ENCODE peak calls at places on chromosomes 1 and 21, in seven cellular contexts. V is SK-N-SH, Y is Panc1, K is H1, P is HCT116, O is HepG2, F is GM12878. D is an unnamed sample.

GRCh38 chr1:230807551-230808267 is 60.5 kb downstream of the CAPN9 start:
- DNase-seq in P (no peak), F (no peak), Y (no peak), V (no peak), K (peak), O (no peak), D (no peak)

GRCh38 chr1:202143768-202144509 is 598 bp downstream of the ARL8A start:
- DNase-seq in K (peak), O (no peak), P (no peak), Y (no peak), V (peak), F (no peak), D (peak)

GRCh38 chr1:52613611-52614373 is 11.6 kb downstream of the GPX7 start:
- DNase-seq in V (no peak), P (no peak), Y (no peak), K (no peak), F (no peak), O (no peak), D (peak)

GRCh38 chr1:118954286-118954890 is 33.8 kb downstream of the TBX15 start:
- DNase-seq in P (no peak), Y (no peak), F (no peak), K (no peak), O (no peak), V (no peak), D (no peak)

GRCh38 chr1:68174173-68175113 is 57.9 kb downstream of the WLS start:
- DNase-seq in O (no peak), Y (peak), P (peak), F (no peak), V (peak), K (no peak), D (no peak)

GRCh38 chr1:214116258-214116657 is 128.5 kb downstream of the PROX1 start:
- DNase-seq in F (no peak), O (no peak), P (no peak), Y (no peak), V (no peak), K (no peak), D (no peak)

GRCh38 chr1:119914071-119914470 is 17.8 kb upstream of the ADAM30 start:
- DNase-seq in K (no peak), O (no peak), Y (no peak), P (no peak), F (no peak), V (no peak), D (no peak)

GRCh38 chr1:39406533-39407478 is 84.6 kb upstream of the BMP8A start:
- DNase-seq in F (no peak), V (no peak), Y (no peak), O (peak), P (no peak), K (no peak), D (no peak)

GRCh38 chr1:112544011-112544688 is 35.4 kb downstream of the WNT2B start:
- DNase-seq in V (no peak), P (peak), O (peak), Y (peak), K (no peak), F (no peak), D (no peak)

GRCh38 chr1:85148524-85149250 is 52.1 kb downstream of the SYDE2 start:
- DNase-seq in P (no peak), F (peak), K (no peak), O (no peak), Y (no peak), V (no peak), D (no peak)

GRCh38 chr21:39737376-39738000 is 7.5 kb upstream of the IGSF5 start:
- DNase-seq in Y (no peak), F (no peak), V (no peak), O (no peak), P (no peak), K (no peak), D (no peak)

GRCh38 chr1:212413902-212414327 is 771 bp downstream of the PACC1 start:
- DNase-seq in O (no peak), K (peak), Y (no peak), P (no peak), V (peak), F (no peak), D (peak)

GRCh38 chr1:99139876-99140275 is 124.4 kb upstream of the PLPPR4 start:
- DNase-seq in Y (no peak), F (no peak), K (no peak), O (no peak), V (no peak), P (no peak), D (no peak)

GRCh38 chr1:93979040-93979717 is 69.9 kb upstream of the GCLM start:
- DNase-seq in O (no peak), K (no peak), V (no peak), F (no peak), P (no peak), Y (no peak), D (no peak)

GRCh38 chr1:60740154-60740553 is 342.2 kb upstream of the NFIA start:
- DNase-seq in K (no peak), Y (no peak), V (no peak), O (no peak), F (no peak), P (no peak), D (no peak)

GRCh38 chr1:109271458-109271857 is 11.5 kb downstream of the PSRC1 start:
- DNase-seq in P (no peak), O (no peak), Y (no peak), V (no peak), F (no peak), K (no peak), D (no peak)
- TF ChIP-seq SIN3A in P (no peak), O (no peak), Y (no peak), V (no peak), F (no peak), K (no peak), D (no peak)

DNA sequence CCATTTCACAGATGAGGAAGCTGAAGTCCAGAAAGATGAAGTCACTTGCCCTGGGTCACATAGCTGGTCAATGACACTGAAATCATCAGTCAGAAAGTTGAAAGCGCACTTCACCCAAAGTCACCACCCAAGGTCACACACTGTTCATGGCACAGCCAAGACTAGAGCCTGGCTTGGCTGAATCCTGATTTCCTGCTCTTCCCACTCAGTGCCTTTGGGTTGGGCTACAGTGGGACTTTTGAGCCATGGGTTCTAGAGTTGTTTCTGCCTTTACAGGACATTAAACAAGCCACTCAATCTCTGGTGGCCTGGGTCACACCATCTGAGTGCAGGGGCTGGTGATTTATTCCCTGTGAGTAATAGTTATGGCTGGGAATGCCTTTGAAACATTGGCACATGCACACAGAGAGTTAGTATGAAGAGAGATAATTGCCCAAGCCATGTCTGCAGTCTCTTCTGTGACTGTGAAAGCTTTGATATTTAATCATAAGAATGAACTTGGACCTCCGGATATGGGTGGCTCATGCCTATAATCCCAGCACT is 15.9 kb upstream of the ARHGEF10L start:
- DNase-seq in K (no peak), Y (no peak), P (peak), V (no peak), O (no peak), F (no peak), D (no peak)
- TF ChIP-seq SIN3A in K (no peak), Y (no peak), P (no peak), V (no peak), O (no peak), F (no peak), D (no peak)

GRCh38 chr21:31370893-31371652 is 27.0 kb upstream of the TIAM1 start:
- DNase-seq in O (no peak), P (no peak), K (no peak), V (no peak), F (no peak), Y (no peak), D (no peak)
- TF ChIP-seq SIN3A in O (no peak), P (no peak), K (no peak), V (no peak), F (no peak), Y (no peak), D (no peak)

DNA sequence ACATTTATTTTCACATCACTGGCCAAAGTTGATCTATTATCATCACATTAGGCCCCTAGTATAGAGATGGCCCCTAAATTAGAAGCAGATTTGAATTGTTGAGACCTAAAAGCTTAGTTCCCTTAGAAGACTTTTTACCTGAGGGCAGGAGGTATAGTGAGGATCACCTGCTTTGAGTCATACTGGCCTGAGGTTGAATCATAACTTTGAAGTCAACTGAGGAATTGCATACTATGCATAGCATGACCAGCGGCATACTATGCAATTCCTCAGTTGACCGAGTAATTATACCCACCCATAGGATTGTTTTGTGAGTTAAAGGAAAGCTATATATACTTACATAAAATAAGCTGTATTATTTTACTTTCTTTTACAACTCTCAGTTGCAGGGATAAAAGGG is 50.3 kb upstream of the DPH5 start:
- DNase-seq in V (no peak), K (no peak), Y (no peak), P (peak), O (no peak), F (no peak), D (no peak)
- TF ChIP-seq SIN3A in V (no peak), K (no peak), Y (no peak), P (no peak), O (no peak), F (no peak), D (no peak)

GRCh38 chr1:154812911-154813816 is 56.9 kb downstream of the KCNN3 start:
- DNase-seq in F (no peak), V (no peak), P (no peak), K (no peak), Y (no peak), O (no peak), D (peak)
- TF ChIP-seq SIN3A in F (no peak), V (no peak), P (no peak), K (no peak), Y (no peak), O (no peak), D (no peak)

GRCh38 chr1:198443374-198444233 is 96.9 kb downstream of the ATP6V1G3 start:
- DNase-seq in P (peak), F (no peak), V (no peak), O (peak), K (no peak), Y (peak), D (no peak)

GRCh38 chr1:198447468-198447867 is 93.0 kb downstream of the ATP6V1G3 start:
- DNase-seq in Y (no peak), P (no peak), K (no peak), O (no peak), V (no peak), F (no peak), D (no peak)

GRCh38 chr1:198444792-198445191 is 95.7 kb downstream of the ATP6V1G3 start:
- DNase-seq in P (no peak), F (no peak), O (no peak), V (no peak), Y (no peak), K (no peak), D (no peak)

GRCh38 chr1:198449727-198450433 is 90.6 kb downstream of the ATP6V1G3 start:
- DNase-seq in K (no peak), O (no peak), F (no peak), V (no peak), Y (no peak), P (no peak), D (no peak)

GRCh38 chr1:198449281-198449680 is 91.2 kb downstream of the ATP6V1G3 start:
- DNase-seq in V (no peak), K (no peak), Y (no peak), P (no peak), F (no peak), O (no peak), D (no peak)
- TF ChIP-seq SIN3A in V (no peak), K (no peak), Y (no peak), P (no peak), F (no peak), O (no peak), D (no peak)